ENCODE peak calls at places on chromosomes 2 and 18, in seven cellular contexts. Q is HCT116, V is stomach, B is breast epithelium, W is heart left ventricle, K is uterus, H is A549. C is an unnamed sample.

GRCh38 chr2:239276813-239277193 is 124.0 kb downstream of the HDAC4 start:
- DNase-seq in Q (no peak), V (peak; percentile 24), B (peak; percentile 4), W (no peak), K (no peak), H (no peak), C (no peak)

GRCh38 chr18:3492721-3493120 is 42.7 kb downstream of the TGIF1 start:
- DNase-seq in Q (no peak), V (no peak), B (no peak), W (no peak), K (no peak), H (no peak), C (no peak)

GRCh38 chr2:362924-363323 is 75.0 kb upstream of the ALKAL2 start:
- DNase-seq in Q (no peak), V (no peak), B (no peak), W (no peak), K (no peak), H (no peak), C (no peak)

GRCh38 chr2:202689459-202689858 is 54.7 kb downstream of the FAM117B start:
- DNase-seq in Q (no peak), V (no peak), B (no peak), W (no peak), K (no peak), H (no peak), C (no peak)

GRCh38 chr2:10226032-10226724 is 76.5 kb upstream of the HPCAL1 start:
- DNase-seq in Q (no peak), V (no peak), B (no peak), W (no peak), K (peak; percentile 46), H (no peak), C (no peak)

GRCh38 chr2:78977661-78978145 is 47.8 kb upstream of the REG3G start:
- DNase-seq in Q (no peak), V (no peak), B (no peak), W (no peak), K (no peak), H (no peak), C (no peak)

GRCh38 chr18:42156266-42156665 is 201.2 kb downstream of the PIK3C3 start:
- DNase-seq in Q (no peak), V (no peak), B (no peak), W (no peak), K (no peak), H (no peak), C (no peak)

GRCh38 chr18:53644799-53645471 is 579.5 kb downstream of the MBD2 start:
- DNase-seq in Q (no peak), V (no peak), B (no peak), W (no peak), K (no peak), H (no peak), C (no peak)

GRCh38 chr2:211033765-211034164 is 477.4 kb downstream of the CPS1 start:
- DNase-seq in Q (peak; percentile 12), V (no peak), B (no peak), W (no peak), K (no peak), H (peak; percentile 12), C (no peak)

GRCh38 chr2:67453365-67453764 is 56.2 kb downstream of the ETAA1 start:
- DNase-seq in Q (no peak), V (no peak), B (no peak), W (no peak), K (no peak), H (no peak), C (peak; percentile 22)

GRCh38 chr18:58545338-58546096 is 83.4 kb downstream of the ALPK2 start:
- DNase-seq in Q (no peak), V (no peak), B (no peak), W (no peak), K (no peak), H (no peak), C (no peak)

DNA sequence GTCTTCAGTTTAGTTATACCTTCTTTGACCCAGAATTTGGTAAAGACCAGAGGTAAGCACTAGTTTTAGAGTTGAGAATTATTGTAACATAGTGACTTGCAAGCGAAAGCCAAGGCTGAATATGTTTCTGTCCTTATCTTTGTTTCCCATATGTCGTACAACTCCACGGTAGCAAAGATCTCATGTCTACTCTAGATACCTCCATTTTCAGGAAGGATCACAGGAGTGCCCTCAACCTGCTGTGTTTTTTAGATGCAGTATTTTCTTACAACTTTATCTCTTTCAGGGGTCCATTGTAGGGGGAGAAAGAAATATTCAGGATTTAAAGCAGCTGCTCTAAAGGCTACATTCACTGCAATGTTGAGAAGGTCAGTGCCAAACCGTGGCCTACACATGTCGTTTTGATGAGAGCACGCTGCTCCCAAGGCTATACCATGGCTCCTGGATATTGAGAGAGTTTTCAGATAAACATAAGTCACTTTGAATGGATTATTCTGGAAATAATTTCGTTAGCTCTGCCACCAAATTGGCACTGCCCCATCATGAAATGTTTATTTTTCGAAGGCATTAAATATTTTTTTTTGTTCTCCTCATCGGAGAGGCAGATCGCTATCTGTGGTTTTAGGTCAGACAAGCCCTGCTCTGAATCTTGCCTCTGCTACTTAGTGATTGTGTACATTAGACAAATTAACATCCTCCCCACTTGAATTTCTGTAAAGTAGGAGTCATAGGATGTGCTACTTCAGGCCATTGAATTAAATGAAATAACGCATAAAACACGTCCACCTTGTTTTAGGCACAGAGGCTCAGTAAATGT is 2.1 kb downstream of the RHBDD1 start:
- DNase-seq in Q (no peak), V (no peak), B (no peak), W (no peak), K (no peak), H (no peak), C (no peak)
- TF ChIP-seq POLR2A in Q (no peak), V (no peak), B (no peak), W (no peak), K (no peak), H (no peak), C (no peak)

DNA sequence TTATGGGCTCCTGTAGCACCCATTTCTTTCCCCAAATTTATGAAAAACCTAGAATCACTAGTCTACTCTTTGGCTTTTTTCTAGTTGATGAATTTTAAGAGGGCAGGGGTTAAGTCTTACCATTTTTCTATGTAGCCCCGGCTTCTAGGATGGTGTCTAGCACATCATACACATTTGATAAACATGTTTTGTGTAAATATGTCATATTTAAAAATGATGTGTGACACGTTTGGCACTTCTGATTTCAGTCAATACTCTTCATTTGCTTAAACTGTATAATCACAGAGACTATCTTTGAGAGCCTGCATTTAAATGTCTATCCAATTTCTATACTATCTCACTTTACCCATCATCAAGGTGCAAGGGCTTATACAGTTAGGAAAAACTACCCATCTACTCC is 331.1 kb downstream of the TDRD15 start:
- DNase-seq in Q (no peak), V (no peak), B (no peak), W (no peak), K (no peak), H (no peak), C (no peak)
- H3K4me1 ChIP-seq in Q (no peaks in the 10 kb centered on the region), V (no peaks in the 10 kb centered on the region), B (no peaks in the 10 kb centered on the region), W (no peaks in the 10 kb centered on the region), K (no peaks in the 10 kb centered on the region), H (no peaks in the 10 kb centered on the region), C (no peaks in the 10 kb centered on the region)

GRCh38 chr18:28177828-28178635 is 1.1 kb upstream of the CDH2 start:
- DNase-seq in Q (no peak), V (peak; percentile 67), B (no peak), W (peak; percentile 73), K (peak; percentile 17), H (peak; percentile 66), C (peak; percentile 78)

GRCh38 chr18:28178720-28179119 is 1.8 kb upstream of the CDH2 start:
- DNase-seq in Q (no peak), V (no peak), B (no peak), W (no peak), K (no peak), H (peak; percentile 14), C (no peak)

GRCh38 chr18:28175930-28176673 is 828 bp downstream of the CDH2 start:
- DNase-seq in Q (no peak), V (no peak), B (no peak), W (no peak), K (no peak), H (peak; percentile 45), C (peak; percentile 40)

GRCh38 chr18:28176674-28176932 is 327 bp downstream of the CDH2 start:
- DNase-seq in Q (no peak), V (no peak), B (no peak), W (no peak), K (no peak), H (no peak), C (no peak)

GRCh38 chr18:28176933-28177827 is at the start of gene CDH2:
- DNase-seq in Q (no peak), V (peak; percentile 51), B (no peak), W (peak; percentile 72), K (peak; percentile 20), H (peak; percentile 86), C (peak; percentile 84)
- TF ChIP-seq POLR2A in Q (no peak), V (no peak), B (no peak), W (peak; percentile 14), K (no peak), H (peak; percentile 75), C (no peak)

GRCh38 chr2:217983276-217984233 is 19.2 kb downstream of the TNS1 start:
- DNase-seq in Q (no peak), V (no peak), B (no peak), W (peak; percentile 47), K (peak; percentile 46), H (no peak), C (no peak)
- H3K4me1 ChIP-seq in Q (peaks cover 25% of the 10 kb centered on the region), V (peaks cover 45% of the 10 kb centered on the region), B (peaks cover 22% of the 10 kb centered on the region), W (peaks cover 12% of the 10 kb centered on the region), K (peaks cover 30% of the 10 kb centered on the region), H (peaks cover 20% of the 10 kb centered on the region), C (peaks cover 45% of the 10 kb centered on the region)

DNA sequence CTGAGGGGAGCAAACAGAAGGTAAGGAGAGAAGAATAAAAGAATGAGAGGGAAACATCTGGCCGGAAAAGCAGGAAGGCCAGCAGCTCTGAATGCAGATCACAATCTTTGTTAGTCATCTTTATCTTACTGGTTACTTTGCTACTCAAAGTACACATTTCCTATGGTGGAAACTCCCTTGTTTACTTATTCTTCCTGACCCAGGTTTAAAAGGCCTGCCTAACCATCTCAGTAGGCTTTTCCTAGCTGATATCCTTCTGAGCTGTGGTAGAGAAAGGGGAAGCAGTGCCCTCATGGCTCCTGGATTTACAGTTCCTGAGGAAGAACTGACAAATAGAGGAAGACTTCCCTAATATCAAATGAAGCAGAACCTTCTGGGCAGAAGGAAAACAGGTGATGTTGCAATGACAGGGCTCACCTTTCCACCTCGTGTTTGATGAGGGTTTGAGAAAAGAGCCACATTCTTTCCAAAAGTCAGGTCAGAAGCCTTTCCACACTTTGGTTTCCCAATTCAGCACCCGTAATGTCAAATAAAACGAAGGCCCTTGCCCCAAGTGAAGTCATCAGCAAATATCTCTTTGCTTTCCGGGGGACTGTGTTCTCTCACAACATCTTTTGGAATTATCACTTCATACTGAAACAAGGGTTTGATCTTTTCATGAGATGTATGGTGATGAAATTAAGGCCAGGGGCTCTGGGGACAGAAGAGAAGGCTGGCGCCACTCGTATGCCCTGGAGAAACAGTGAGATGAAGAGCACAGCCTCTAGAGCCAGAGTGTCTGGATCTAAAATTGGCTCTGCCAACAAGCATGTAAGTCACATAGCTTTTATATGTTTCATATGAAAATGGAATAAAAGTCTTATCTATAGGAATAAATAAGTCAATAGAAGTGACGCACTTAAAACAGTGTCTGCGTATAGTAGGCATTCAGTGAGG is 26.7 kb upstream of the APOB start:
- DNase-seq in Q (no peak), V (no peak), B (no peak), W (no peak), K (no peak), H (no peak), C (no peak)
- TF ChIP-seq POLR2A in Q (no peak), V (no peak), B (no peak), W (no peak), K (no peak), H (no peak), C (no peak)